ENCODE peak calls at places on chromosomes 5 and 9, in six cellular contexts. B, T, L, G, I and V are unnamed samples.

GRCh38 chr9:120440791-120441190 is 139.2 kb downstream of the CDK5RAP2 start:
- DNase-seq in B (no peak), I (no peak), G (peak; percentile 16), L (no peak), T (no peak), V (no peak)

GRCh38 chr5:38291355-38291754 is 33.0 kb downstream of the EGFLAM start:
- DNase-seq in B (no peak), T (no peak), L (no peak), G (peak; percentile 84), I (no peak), V (no peak)

GRCh38 chr5:142280066-142281011 is 44.5 kb downstream of the SPRY4 start:
- DNase-seq in L (no peak), G (no peak), B (peak; percentile 34), T (peak; percentile 44), I (no peak), V (peak; percentile 81)

GRCh38 chr5:32684261-32684660 is 26.9 kb upstream of the NPR3 start:
- DNase-seq in I (no peak), B (no peak), T (no peak), G (no peak), L (no peak), V (no peak)

GRCh38 chr5:169979871-169980270 is 424 bp downstream of the INSYN2B start:
- DNase-seq in T (no peak), G (no peak), I (no peak), L (no peak), B (no peak), V (no peak)

GRCh38 chr5:138504799-138505198 is 38.2 kb downstream of the ETF1 start:
- DNase-seq in L (no peak), T (no peak), B (no peak), G (peak; percentile 98), I (no peak), V (no peak)

GRCh38 chr9:136084191-136084944 is 10.7 kb downstream of the NACC2 start:
- DNase-seq in T (no peak), B (no peak), I (peak; percentile 1), G (no peak), L (no peak), V (no peak)

GRCh38 chr9:120532475-120532874 is 47.5 kb downstream of the CDK5RAP2 start:
- DNase-seq in T (no peak), L (peak; percentile 82), I (no peak), B (peak; percentile 79), G (peak; percentile 80), V (no peak)

GRCh38 chr9:36148652-36149051 is 12.1 kb downstream of the GLIPR2 start:
- DNase-seq in I (peak; percentile 77), B (peak; percentile 88), T (peak; percentile 81), G (peak; percentile 58), L (peak; percentile 85), V (peak; percentile 97)

GRCh38 chr5:170681013-170681433 is 102.5 kb upstream of the GABRP start:
- DNase-seq in G (peak; percentile 17), I (peak; percentile 29), B (no peak), T (peak; percentile 80), L (peak; percentile 6), V (peak; percentile 3)

DNA sequence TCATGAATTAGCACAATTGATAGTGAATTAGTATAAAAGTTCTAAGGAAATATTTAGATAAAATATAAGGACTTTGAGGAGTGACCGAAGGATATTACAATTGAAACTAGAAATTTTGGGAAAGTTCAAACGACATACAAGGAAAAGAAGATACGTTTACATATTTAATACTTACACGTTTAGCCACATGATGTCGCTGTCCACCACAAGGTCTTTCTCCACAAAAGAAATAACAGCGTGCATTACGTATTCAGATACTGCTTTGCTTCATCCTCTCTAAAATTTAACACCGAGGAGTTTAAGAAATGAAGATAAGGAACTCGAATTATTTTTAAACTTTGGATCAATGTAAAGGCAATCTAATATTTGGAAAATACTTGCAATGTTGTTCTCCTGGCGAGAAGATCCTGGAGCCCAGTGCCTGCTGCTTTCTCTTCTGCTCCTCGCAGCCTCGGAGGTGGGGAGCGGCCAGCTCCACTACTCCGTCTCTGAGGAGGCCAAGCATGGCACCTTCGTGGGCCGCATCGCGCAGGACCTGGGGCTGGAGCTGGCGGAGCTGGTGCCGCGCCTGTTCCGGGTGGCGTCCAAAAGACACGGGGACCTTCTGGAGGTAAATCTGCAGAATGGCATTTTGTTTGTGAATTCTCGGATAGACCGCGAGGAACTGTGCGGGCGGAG is at the start of gene PCDHA3:
- DNase-seq in L (peak; percentile 74), G (peak; percentile 13), T (peak; percentile 56), I (no peak), B (no peak), V (no peak)
- H3K4me3 ChIP-seq in L (peak within 1 kb of the TSS; percentile 49), G (no peak within 1 kb of the TSS), T (no peak within 1 kb of the TSS), I (no peak within 1 kb of the TSS), B (no peak within 1 kb of the TSS), V (no peak within 1 kb of the TSS)

GRCh38 chr9:124514874-124515273 is 7.7 kb upstream of the NR5A1 start:
- DNase-seq in L (no peak), I (no peak), G (no peak), T (no peak), B (no peak), V (no peak)
- TF ChIP-seq CTCF in L (no peak), I (no peak), G (no peak), T (no peak), B (no peak), V (no peak)

DNA sequence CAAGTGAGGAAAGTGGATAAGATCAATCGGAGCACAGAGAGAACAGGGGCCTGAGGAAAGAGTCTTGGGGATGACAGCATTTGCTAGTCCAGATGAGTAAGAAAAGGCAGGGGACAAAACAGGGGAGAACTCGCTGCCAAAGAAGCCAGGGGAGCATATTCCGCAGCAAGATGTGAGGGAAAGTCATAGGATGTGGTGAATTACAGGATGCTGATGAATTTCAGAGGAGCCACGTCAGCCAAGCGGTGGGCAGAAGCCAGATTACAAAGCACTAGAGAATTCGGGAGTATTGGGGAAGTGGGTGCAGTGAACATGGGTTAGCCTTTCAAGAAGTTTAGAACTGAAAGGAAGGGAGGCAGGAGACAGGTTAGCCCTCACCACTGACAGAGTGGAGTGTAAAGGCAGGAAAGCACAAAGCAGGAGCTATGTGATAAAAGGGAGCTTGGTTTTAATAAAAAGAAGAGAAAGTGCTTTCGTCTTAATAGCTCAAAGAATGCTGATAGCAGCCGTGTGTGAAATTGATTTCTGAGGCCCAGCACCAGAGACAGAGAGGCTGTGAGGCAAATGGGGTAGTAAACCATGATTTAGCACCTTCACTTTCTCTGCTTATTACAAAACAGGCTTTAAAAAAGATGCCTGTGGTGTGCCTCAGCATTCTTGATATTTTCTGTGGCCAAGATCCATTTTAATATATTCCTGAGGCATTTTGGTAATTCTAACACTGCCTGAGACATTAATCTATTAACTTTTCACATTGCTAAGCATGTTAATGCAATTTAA is 16.8 kb downstream of the ADAMTSL1 start:
- DNase-seq in I (no peak), L (no peak), T (no peak), B (peak; percentile 8), G (peak; percentile 87), V (peak; percentile 99)
- H3K4me3 ChIP-seq in I (no peak overlapping the region), L (no peak overlapping the region), T (no peak overlapping the region), B (peak overlapping the region; percentile 34), G (no peak overlapping the region), V (peak overlapping the region; percentile 20)

GRCh38 chr5:54551292-54551691 is 33.7 kb downstream of the SNX18 start:
- DNase-seq in T (peak; percentile 7), I (no peak), B (no peak), G (no peak), L (no peak), V (no peak)
- TF ChIP-seq CTCF in T (no peak), I (no peak), B (no peak), G (no peak), L (no peak), V (no peak)

DNA sequence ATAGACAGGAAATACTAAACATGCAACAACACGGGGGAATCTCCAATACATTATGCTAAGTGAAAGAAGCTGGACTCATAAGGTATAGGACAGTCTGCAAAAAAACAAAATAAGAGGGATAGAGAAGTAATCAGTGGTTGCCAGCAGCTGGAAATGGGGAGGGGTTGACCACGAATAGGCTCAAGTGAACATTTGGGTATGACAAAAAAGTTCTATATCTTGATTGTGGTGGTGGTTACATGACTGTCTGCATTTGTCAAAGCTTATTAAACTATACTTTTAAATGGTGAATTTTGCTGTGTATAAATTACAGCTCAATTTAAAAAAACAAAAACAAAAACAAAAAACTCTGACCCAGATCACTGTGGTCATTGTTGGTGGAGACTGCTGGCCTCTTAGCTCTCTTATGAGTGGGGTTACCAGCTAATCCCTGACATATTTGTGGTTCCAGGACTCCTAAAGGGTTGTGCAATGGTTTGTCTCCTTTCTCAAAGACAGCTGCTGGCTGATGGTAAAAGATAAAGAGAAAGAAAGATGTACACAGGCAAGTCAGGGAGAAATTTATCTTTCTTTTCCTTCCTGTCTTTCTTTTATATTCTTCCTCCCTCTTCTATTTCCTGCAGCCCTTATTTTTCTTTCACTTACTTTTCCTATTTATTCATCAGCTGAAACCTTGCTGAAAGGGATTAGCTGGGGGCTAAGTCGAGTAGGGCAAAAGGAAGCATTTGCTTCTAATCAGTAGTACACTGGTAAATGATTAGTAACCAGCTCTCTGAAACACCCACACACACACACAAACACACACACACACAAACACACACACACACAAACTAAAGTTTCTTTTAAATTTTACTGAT is 42.6 kb upstream of the APC start:
- DNase-seq in I (no peak), G (no peak), T (peak; percentile 43), B (no peak), L (no peak), V (no peak)
- H3K4me3 ChIP-seq in I (no peak overlapping the region), G (no peak overlapping the region), T (no peak overlapping the region), B (no peak overlapping the region), L (no peak overlapping the region), V (no peak overlapping the region)